ENCODE peak calls at places on chromosomes 4 and X, in eight cellular contexts. One of them, this sample, is unnamed.

GRCh38 chr4:154928640-154929257 is 147.7 kb downstream of the RBM46 start:
- DNase-seq in HL-60: no peak
- DNase-seq in GM12878: no peak
- DNase-seq in HCT116: peak; percentile 43
- DNase-seq in GM23338: peak; percentile 65
- DNase-seq in HepG2: peak; percentile 32
- DNase-seq in transverse colon: no peak
- DNase-seq in suprapubic skin: no peak
- DNase-seq in this sample: no peak

GRCh38 chr4:20462426-20463175 is 210.9 kb downstream of the SLIT2 start:
- DNase-seq in HCT116: no peak
- DNase-seq in GM12878: no peak
- DNase-seq in HL-60: no peak
- DNase-seq in HepG2: no peak
- DNase-seq in transverse colon: no peak
- DNase-seq in GM23338: no peak
- DNase-seq in suprapubic skin: no peak
- DNase-seq in this sample: no peak

GRCh38 chrX:120452131-120452530 is 17.0 kb downstream of the LAMP2 start:
- DNase-seq in suprapubic skin: no peak
- DNase-seq in GM12878: no peak
- DNase-seq in HepG2: peak; percentile 4
- DNase-seq in HCT116: no peak
- DNase-seq in transverse colon: no peak
- DNase-seq in HL-60: peak; percentile 43
- DNase-seq in GM23338: peak; percentile 46
- DNase-seq in this sample: no peak

GRCh38 chr4:61312526-61312925 is 112.4 kb downstream of the ADGRL3 start:
- DNase-seq in GM12878: no peak
- DNase-seq in transverse colon: no peak
- DNase-seq in suprapubic skin: no peak
- DNase-seq in GM23338: no peak
- DNase-seq in HepG2: no peak
- DNase-seq in HL-60: no peak
- DNase-seq in HCT116: no peak
- DNase-seq in this sample: no peak

GRCh38 chrX:110341189-110342035 is 17.2 kb upstream of the RTL9 start:
- DNase-seq in HepG2: no peak
- DNase-seq in HL-60: no peak
- DNase-seq in GM12878: no peak
- DNase-seq in HCT116: peak; percentile 28
- DNase-seq in suprapubic skin: no peak
- DNase-seq in GM23338: no peak
- DNase-seq in transverse colon: no peak
- DNase-seq in this sample: no peak

GRCh38 chr4:169338246-169338645 is 67.5 kb upstream of the SH3RF1 start:
- DNase-seq in transverse colon: no peak
- DNase-seq in HL-60: no peak
- DNase-seq in suprapubic skin: no peak
- DNase-seq in GM12878: no peak
- DNase-seq in GM23338: no peak
- DNase-seq in HCT116: no peak
- DNase-seq in HepG2: no peak
- DNase-seq in this sample: no peak

GRCh38 chr4:25234390-25235367 is 846 bp downstream of the PI4K2B start:
- DNase-seq in transverse colon: peak; percentile 42
- DNase-seq in HCT116: peak; percentile 67
- DNase-seq in HL-60: peak; percentile 68
- DNase-seq in GM12878: peak; percentile 78
- DNase-seq in suprapubic skin: no peak
- DNase-seq in HepG2: peak; percentile 89
- DNase-seq in GM23338: peak; percentile 54
- DNase-seq in this sample: peak; percentile 59

GRCh38 chr4:96698891-96699290 is 859.0 kb downstream of the PDHA2 start:
- DNase-seq in HepG2: no peak
- DNase-seq in suprapubic skin: no peak
- DNase-seq in GM23338: no peak
- DNase-seq in HL-60: no peak
- DNase-seq in HCT116: no peak
- DNase-seq in GM12878: no peak
- DNase-seq in transverse colon: no peak
- DNase-seq in this sample: no peak

GRCh38 chr4:88457307-88458090 is 580 bp downstream of the HERC5 start:
- DNase-seq in HepG2: no peak
- DNase-seq in GM23338: peak; percentile 77
- DNase-seq in suprapubic skin: no peak
- DNase-seq in HCT116: peak; percentile 6
- DNase-seq in transverse colon: peak; percentile 40
- DNase-seq in HL-60: peak; percentile 30
- DNase-seq in GM12878: no peak
- DNase-seq in this sample: peak; percentile 54

GRCh38 chrX:9532349-9532748 is 67.5 kb downstream of the TBL1X start:
- DNase-seq in transverse colon: no peak
- DNase-seq in GM12878: no peak
- DNase-seq in HCT116: no peak
- DNase-seq in HepG2: no peak
- DNase-seq in GM23338: no peak
- DNase-seq in HL-60: no peak
- DNase-seq in suprapubic skin: no peak
- DNase-seq in this sample: no peak

GRCh38 chrX:54695231-54695630 is 102.8 kb downstream of the ITIH6 start:
- DNase-seq in HCT116: no peak
- DNase-seq in GM12878: no peak
- DNase-seq in suprapubic skin: no peak
- DNase-seq in transverse colon: no peak
- DNase-seq in HL-60: no peak
- DNase-seq in GM23338: peak; percentile 15
- DNase-seq in HepG2: no peak
- DNase-seq in this sample: no peak

GRCh38 chr4:40196724-40197281 is at the start of gene RHOH:
- DNase-seq in HL-60: peak; percentile 18
- DNase-seq in HCT116: no peak
- DNase-seq in HepG2: no peak
- DNase-seq in transverse colon: peak; percentile 76
- DNase-seq in GM12878: no peak
- DNase-seq in suprapubic skin: no peak
- DNase-seq in GM23338: peak; percentile 52
- DNase-seq in this sample: peak; percentile 42
- TF ChIP-seq POLR2AphosphoS5 in HL-60: no peak
- TF ChIP-seq POLR2AphosphoS5 in HCT116: no peak
- TF ChIP-seq POLR2AphosphoS5 in HepG2: no peak
- TF ChIP-seq POLR2AphosphoS5 in transverse colon: peak; percentile 67
- TF ChIP-seq POLR2AphosphoS5 in GM12878: peak; percentile 99
- TF ChIP-seq POLR2AphosphoS5 in suprapubic skin: no peak
- TF ChIP-seq POLR2AphosphoS5 in GM23338: no peak
- TF ChIP-seq POLR2AphosphoS5 in this sample: peak; percentile 54

GRCh38 chr4:107034982-107035710 is 967 bp downstream of the DKK2 start:
- DNase-seq in transverse colon: peak; percentile 6
- DNase-seq in GM12878: no peak
- DNase-seq in HepG2: no peak
- DNase-seq in HL-60: peak; percentile 1
- DNase-seq in HCT116: no peak
- DNase-seq in suprapubic skin: peak; percentile 74
- DNase-seq in GM23338: peak; percentile 74
- DNase-seq in this sample: no peak

GRCh38 chr4:107036602-107037151 is 564 bp upstream of the DKK2 start:
- DNase-seq in HCT116: no peak
- DNase-seq in GM12878: no peak
- DNase-seq in HL-60: no peak
- DNase-seq in GM23338: peak; percentile 5
- DNase-seq in HepG2: no peak
- DNase-seq in transverse colon: no peak
- DNase-seq in suprapubic skin: peak; percentile 67
- DNase-seq in this sample: no peak

GRCh38 chr4:107035711-107036601 is at the start of gene DKK2:
- DNase-seq in suprapubic skin: peak; percentile 84
- DNase-seq in HCT116: no peak
- DNase-seq in GM23338: peak; percentile 62
- DNase-seq in GM12878: no peak
- DNase-seq in HepG2: no peak
- DNase-seq in transverse colon: peak; percentile 10
- DNase-seq in HL-60: peak; percentile 50
- DNase-seq in this sample: no peak

GRCh38 chr4:107037188-107037587 is 1.1 kb upstream of the DKK2 start:
- DNase-seq in HepG2: no peak
- DNase-seq in transverse colon: peak; percentile 8
- DNase-seq in GM12878: no peak
- DNase-seq in HL-60: peak; percentile 22
- DNase-seq in GM23338: peak; percentile 79
- DNase-seq in HCT116: no peak
- DNase-seq in suprapubic skin: peak; percentile 81
- DNase-seq in this sample: no peak

GRCh38 chr4:107034091-107034698 is 1.9 kb downstream of the DKK2 start:
- DNase-seq in HepG2: peak; percentile 16
- DNase-seq in HCT116: no peak
- DNase-seq in GM12878: no peak
- DNase-seq in transverse colon: peak; percentile 7
- DNase-seq in suprapubic skin: peak; percentile 80
- DNase-seq in HL-60: peak; percentile 36
- DNase-seq in GM23338: peak; percentile 77
- DNase-seq in this sample: no peak
- TF ChIP-seq CTCF in HepG2: peak; percentile 52
- TF ChIP-seq CTCF in HCT116: no peak
- TF ChIP-seq CTCF in GM12878: no peak
- TF ChIP-seq CTCF in transverse colon: no peak
- TF ChIP-seq CTCF in suprapubic skin: peak; percentile 22
- TF ChIP-seq CTCF in HL-60: peak; percentile 19
- TF ChIP-seq CTCF in GM23338: peak; percentile 58
- TF ChIP-seq CTCF in this sample: no peak

GRCh38 chr4:40910706-40911105 is 161.0 kb downstream of the NSUN7 start:
- DNase-seq in suprapubic skin: no peak
- DNase-seq in HCT116: no peak
- DNase-seq in transverse colon: no peak
- DNase-seq in HepG2: no peak
- DNase-seq in GM12878: no peak
- DNase-seq in HL-60: no peak
- DNase-seq in GM23338: no peak
- DNase-seq in this sample: no peak

GRCh38 chr4:40908297-40908696 is 158.5 kb downstream of the NSUN7 start:
- DNase-seq in suprapubic skin: no peak
- DNase-seq in transverse colon: peak; percentile 10
- DNase-seq in HCT116: peak; percentile 71
- DNase-seq in HL-60: no peak
- DNase-seq in GM12878: no peak
- DNase-seq in GM23338: peak; percentile 65
- DNase-seq in HepG2: no peak
- DNase-seq in this sample: no peak

GRCh38 chr4:40912455-40913055 is 162.8 kb downstream of the NSUN7 start:
- DNase-seq in GM12878: no peak
- DNase-seq in HL-60: no peak
- DNase-seq in HCT116: no peak
- DNase-seq in transverse colon: no peak
- DNase-seq in HepG2: no peak
- DNase-seq in suprapubic skin: no peak
- DNase-seq in GM23338: no peak
- DNase-seq in this sample: no peak

GRCh38 chr4:40908702-40909362 is 159.1 kb downstream of the NSUN7 start:
- DNase-seq in HCT116: peak; percentile 86
- DNase-seq in HL-60: peak; percentile 82
- DNase-seq in GM12878: peak; percentile 40
- DNase-seq in transverse colon: peak; percentile 65
- DNase-seq in suprapubic skin: no peak
- DNase-seq in HepG2: peak; percentile 59
- DNase-seq in GM23338: peak; percentile 95
- DNase-seq in this sample: peak; percentile 64

GRCh38 chr4:40909363-40909876 is 159.7 kb downstream of the NSUN7 start:
- DNase-seq in HepG2: no peak
- DNase-seq in GM12878: no peak
- DNase-seq in HCT116: peak; percentile 90
- DNase-seq in transverse colon: no peak
- DNase-seq in HL-60: no peak
- DNase-seq in GM23338: no peak
- DNase-seq in suprapubic skin: no peak
- DNase-seq in this sample: no peak
- TF ChIP-seq POLR2AphosphoS5 in HepG2: no peak
- TF ChIP-seq POLR2AphosphoS5 in GM12878: no peak
- TF ChIP-seq POLR2AphosphoS5 in HCT116: peak; percentile 59
- TF ChIP-seq POLR2AphosphoS5 in transverse colon: no peak
- TF ChIP-seq POLR2AphosphoS5 in HL-60: no peak
- TF ChIP-seq POLR2AphosphoS5 in GM23338: no peak
- TF ChIP-seq POLR2AphosphoS5 in suprapubic skin: no peak
- TF ChIP-seq POLR2AphosphoS5 in this sample: no peak

GRCh38 chrX:152926279-152926678 is 28.4 kb downstream of the ZNF185 start:
- DNase-seq in HepG2: peak; percentile 75
- DNase-seq in GM12878: no peak
- DNase-seq in suprapubic skin: no peak
- DNase-seq in HCT116: peak; percentile 64
- DNase-seq in transverse colon: peak; percentile 22
- DNase-seq in GM23338: peak; percentile 80
- DNase-seq in HL-60: peak; percentile 61
- DNase-seq in this sample: peak; percentile 37
- TF ChIP-seq CTCF in HepG2: peak; percentile 70
- TF ChIP-seq CTCF in GM12878: peak; percentile 58
- TF ChIP-seq CTCF in suprapubic skin: peak; percentile 17
- TF ChIP-seq CTCF in HCT116: peak; percentile 50
- TF ChIP-seq CTCF in transverse colon: peak; percentile 26
- TF ChIP-seq CTCF in GM23338: peak; percentile 38
- TF ChIP-seq CTCF in HL-60: peak; percentile 42
- TF ChIP-seq CTCF in this sample: peak; percentile 16

DNA sequence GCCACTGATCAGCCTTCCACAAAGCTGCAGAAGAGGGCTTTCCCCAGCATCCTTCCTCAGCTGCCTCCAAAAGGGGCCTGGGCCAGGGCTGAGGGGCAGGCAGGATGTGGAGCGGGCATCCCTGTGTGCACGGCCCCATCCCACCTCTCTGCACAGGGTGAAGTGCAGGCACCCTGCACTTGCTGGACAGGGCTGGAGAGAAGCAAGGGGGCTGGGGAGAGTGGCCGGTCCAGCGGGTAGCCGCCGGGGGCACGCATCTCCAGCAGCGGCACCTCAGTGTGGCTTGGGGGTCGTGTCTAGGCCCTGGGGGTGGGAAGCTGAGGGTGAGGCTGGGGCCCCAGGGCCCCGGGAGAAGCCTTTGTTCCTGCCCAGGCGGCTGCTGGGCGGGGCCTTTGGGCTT is 3.0 kb downstream of the AVPR2 start:
- DNase-seq in GM23338: no peak
- DNase-seq in GM12878: no peak
- DNase-seq in HL-60: no peak
- DNase-seq in HCT116: no peak
- DNase-seq in HepG2: no peak
- DNase-seq in suprapubic skin: no peak
- DNase-seq in transverse colon: no peak
- DNase-seq in this sample: no peak
- TF ChIP-seq POLR2AphosphoS5 in GM23338: no peak
- TF ChIP-seq POLR2AphosphoS5 in GM12878: no peak
- TF ChIP-seq POLR2AphosphoS5 in HL-60: no peak
- TF ChIP-seq POLR2AphosphoS5 in HCT116: no peak
- TF ChIP-seq POLR2AphosphoS5 in HepG2: no peak
- TF ChIP-seq POLR2AphosphoS5 in suprapubic skin: no peak
- TF ChIP-seq POLR2AphosphoS5 in transverse colon: no peak
- TF ChIP-seq POLR2AphosphoS5 in this sample: no peak

GRCh38 chr4:94649381-94650128 is 108.2 kb upstream of the BMPR1B start:
- DNase-seq in GM23338: no peak
- DNase-seq in suprapubic skin: no peak
- DNase-seq in transverse colon: no peak
- DNase-seq in HCT116: no peak
- DNase-seq in GM12878: no peak
- DNase-seq in HepG2: no peak
- DNase-seq in HL-60: no peak
- DNase-seq in this sample: no peak
- TF ChIP-seq CTCF in GM23338: no peak
- TF ChIP-seq CTCF in suprapubic skin: no peak
- TF ChIP-seq CTCF in transverse colon: no peak
- TF ChIP-seq CTCF in HCT116: no peak
- TF ChIP-seq CTCF in GM12878: no peak
- TF ChIP-seq CTCF in HepG2: no peak
- TF ChIP-seq CTCF in HL-60: no peak
- TF ChIP-seq CTCF in this sample: no peak

GRCh38 chr4:8439168-8439567 is 1.4 kb downstream of the ACOX3 start:
- DNase-seq in GM12878: no peak
- DNase-seq in transverse colon: no peak
- DNase-seq in suprapubic skin: no peak
- DNase-seq in HCT116: no peak
- DNase-seq in HepG2: no peak
- DNase-seq in GM23338: no peak
- DNase-seq in HL-60: no peak
- DNase-seq in this sample: no peak
- TF ChIP-seq POLR2AphosphoS5 in GM12878: no peak
- TF ChIP-seq POLR2AphosphoS5 in transverse colon: no peak
- TF ChIP-seq POLR2AphosphoS5 in suprapubic skin: no peak
- TF ChIP-seq POLR2AphosphoS5 in HCT116: no peak
- TF ChIP-seq POLR2AphosphoS5 in HepG2: no peak
- TF ChIP-seq POLR2AphosphoS5 in GM23338: no peak
- TF ChIP-seq POLR2AphosphoS5 in HL-60: no peak
- TF ChIP-seq POLR2AphosphoS5 in this sample: no peak

This sample was measured in stomach.